ENCODE peak calls at places on chromosomes 13 and 19, in six cellular contexts. One of them, this sample, is unnamed.
A peak's percentile ranks its signal among the peaks of the same experiment; 100 is the strongest.

GRCh38 chr19:38845374-38846024 is 4.3 kb downstream of the HNRNPL start:
- DNase-seq in uterus: no peak
- DNase-seq in activated T-cell treated with anti-CD3 and anti-CD28 coated beads, Interleukin-2, amount 50 U/mL, for 72 hours: no peak
- DNase-seq in nephron progenitor cell: no peak
- DNase-seq in heart right ventricle: no peak
- DNase-seq in SW 1271: no peak
- DNase-seq in this sample: no peak

GRCh38 chr13:44930907-44931676 is 58.2 kb downstream of the NUFIP1 start:
- DNase-seq in SW 1271: no peak
- DNase-seq in activated T-cell treated with anti-CD3 and anti-CD28 coated beads, Interleukin-2, amount 50 U/mL, for 72 hours: no peak
- DNase-seq in uterus: no peak
- DNase-seq in heart right ventricle: no peak
- DNase-seq in nephron progenitor cell: no peak
- DNase-seq in this sample: no peak

GRCh38 chr19:10419646-10420443 is 493 bp upstream of the PDE4A start:
- DNase-seq in nephron progenitor cell: peak; percentile 60
- DNase-seq in activated T-cell treated with anti-CD3 and anti-CD28 coated beads, Interleukin-2, amount 50 U/mL, for 72 hours: peak; percentile 63
- DNase-seq in heart right ventricle: no peak
- DNase-seq in uterus: no peak
- DNase-seq in SW 1271: peak; percentile 65
- DNase-seq in this sample: peak; percentile 70

GRCh38 chr13:111239754-111240670 is 80.4 kb upstream of the TEX29 start:
- DNase-seq in heart right ventricle: no peak
- DNase-seq in uterus: no peak
- DNase-seq in nephron progenitor cell: no peak
- DNase-seq in SW 1271: no peak
- DNase-seq in activated T-cell treated with anti-CD3 and anti-CD28 coated beads, Interleukin-2, amount 50 U/mL, for 72 hours: no peak
- DNase-seq in this sample: no peak

GRCh38 chr19:46495789-46496099 is at the start of gene PNMA8B:
- DNase-seq in activated T-cell treated with anti-CD3 and anti-CD28 coated beads, Interleukin-2, amount 50 U/mL, for 72 hours: no peak
- DNase-seq in heart right ventricle: peak; percentile 58
- DNase-seq in uterus: no peak
- DNase-seq in nephron progenitor cell: peak; percentile 98
- DNase-seq in SW 1271: no peak
- DNase-seq in this sample: peak; percentile 19

GRCh38 chr13:23547000-23547590 is 23.1 kb upstream of the TNFRSF19 start:
- DNase-seq in uterus: peak; percentile 25
- DNase-seq in nephron progenitor cell: peak; percentile 34
- DNase-seq in heart right ventricle: peak; percentile 53
- DNase-seq in SW 1271: no peak
- DNase-seq in activated T-cell treated with anti-CD3 and anti-CD28 coated beads, Interleukin-2, amount 50 U/mL, for 72 hours: no peak
- DNase-seq in this sample: no peak

GRCh38 chr13:32001392-32001768 is 30.2 kb upstream of the FRY start:
- DNase-seq in nephron progenitor cell: no peak
- DNase-seq in activated T-cell treated with anti-CD3 and anti-CD28 coated beads, Interleukin-2, amount 50 U/mL, for 72 hours: no peak
- DNase-seq in SW 1271: no peak
- DNase-seq in uterus: no peak
- DNase-seq in heart right ventricle: peak; percentile 58
- DNase-seq in this sample: peak; percentile 1

GRCh38 chr13:93420887-93421286 is 194.3 kb downstream of the GPC6 start:
- DNase-seq in activated T-cell treated with anti-CD3 and anti-CD28 coated beads, Interleukin-2, amount 50 U/mL, for 72 hours: no peak
- DNase-seq in SW 1271: no peak
- DNase-seq in uterus: no peak
- DNase-seq in heart right ventricle: no peak
- DNase-seq in nephron progenitor cell: peak; percentile 21
- DNase-seq in this sample: no peak

GRCh38 chr19:4976412-4977298 is 7.7 kb downstream of the KDM4B start:
- DNase-seq in uterus: peak; percentile 95
- DNase-seq in SW 1271: no peak
- DNase-seq in nephron progenitor cell: no peak
- DNase-seq in activated T-cell treated with anti-CD3 and anti-CD28 coated beads, Interleukin-2, amount 50 U/mL, for 72 hours: no peak
- DNase-seq in heart right ventricle: peak; percentile 57
- DNase-seq in this sample: no peak

GRCh38 chr19:41546386-41546789 is 29.6 kb upstream of the CEACAM21 start:
- DNase-seq in heart right ventricle: peak; percentile 38
- DNase-seq in nephron progenitor cell: no peak
- DNase-seq in activated T-cell treated with anti-CD3 and anti-CD28 coated beads, Interleukin-2, amount 50 U/mL, for 72 hours: peak; percentile 63
- DNase-seq in SW 1271: no peak
- DNase-seq in uterus: no peak
- DNase-seq in this sample: no peak

GRCh38 chr19:55619264-55619663 is 5.1 kb downstream of the ZNF784 start:
- DNase-seq in uterus: no peak
- DNase-seq in nephron progenitor cell: no peak
- DNase-seq in heart right ventricle: no peak
- DNase-seq in SW 1271: no peak
- DNase-seq in activated T-cell treated with anti-CD3 and anti-CD28 coated beads, Interleukin-2, amount 50 U/mL, for 72 hours: no peak
- DNase-seq in this sample: no peak

GRCh38 chr19:49438261-49438660 is 3.1 kb downstream of the SLC17A7 start:
- DNase-seq in activated T-cell treated with anti-CD3 and anti-CD28 coated beads, Interleukin-2, amount 50 U/mL, for 72 hours: no peak
- DNase-seq in nephron progenitor cell: no peak
- DNase-seq in uterus: no peak
- DNase-seq in heart right ventricle: no peak
- DNase-seq in SW 1271: no peak
- DNase-seq in this sample: no peak

GRCh38 chr19:12828494-12828893 is 5.9 kb downstream of the RTBDN start:
- DNase-seq in SW 1271: no peak
- DNase-seq in heart right ventricle: no peak
- DNase-seq in uterus: no peak
- DNase-seq in nephron progenitor cell: peak; percentile 69
- DNase-seq in activated T-cell treated with anti-CD3 and anti-CD28 coated beads, Interleukin-2, amount 50 U/mL, for 72 hours: peak; percentile 59
- DNase-seq in this sample: peak; percentile 42

GRCh38 chr13:34066344-34066743 is 248.4 kb downstream of the RFC3 start:
- DNase-seq in nephron progenitor cell: no peak
- DNase-seq in uterus: no peak
- DNase-seq in activated T-cell treated with anti-CD3 and anti-CD28 coated beads, Interleukin-2, amount 50 U/mL, for 72 hours: no peak
- DNase-seq in SW 1271: no peak
- DNase-seq in heart right ventricle: no peak
- DNase-seq in this sample: no peak

GRCh38 chr19:44576843-44577565 is 36.4 kb upstream of the IGSF23 start:
- DNase-seq in uterus: no peak
- DNase-seq in nephron progenitor cell: no peak
- DNase-seq in SW 1271: no peak
- DNase-seq in heart right ventricle: no peak
- DNase-seq in activated T-cell treated with anti-CD3 and anti-CD28 coated beads, Interleukin-2, amount 50 U/mL, for 72 hours: peak; percentile 38
- DNase-seq in this sample: peak; percentile 25

GRCh38 chr13:74444877-74445479 is 310.8 kb upstream of the KLF12 start:
- DNase-seq in SW 1271: no peak
- DNase-seq in activated T-cell treated with anti-CD3 and anti-CD28 coated beads, Interleukin-2, amount 50 U/mL, for 72 hours: no peak
- DNase-seq in heart right ventricle: no peak
- DNase-seq in nephron progenitor cell: no peak
- DNase-seq in uterus: no peak
- DNase-seq in this sample: no peak

GRCh38 chr19:47230122-47230920 is 678 bp downstream of the BBC3 start:
- DNase-seq in heart right ventricle: no peak
- DNase-seq in activated T-cell treated with anti-CD3 and anti-CD28 coated beads, Interleukin-2, amount 50 U/mL, for 72 hours: peak; percentile 91
- DNase-seq in uterus: peak; percentile 71
- DNase-seq in nephron progenitor cell: peak; percentile 75
- DNase-seq in SW 1271: no peak
- DNase-seq in this sample: peak; percentile 87

GRCh38 chr19:33416307-33417215 is 43.1 kb downstream of the CEBPG start:
- DNase-seq in SW 1271: no peak
- DNase-seq in heart right ventricle: peak; percentile 45
- DNase-seq in uterus: peak; percentile 57
- DNase-seq in activated T-cell treated with anti-CD3 and anti-CD28 coated beads, Interleukin-2, amount 50 U/mL, for 72 hours: peak; percentile 69
- DNase-seq in nephron progenitor cell: peak; percentile 86
- DNase-seq in this sample: peak; percentile 61

GRCh38 chr19:34505321-34506025 is 23.9 kb downstream of the WTIP start:
- DNase-seq in SW 1271: no peak
- DNase-seq in heart right ventricle: no peak
- DNase-seq in uterus: no peak
- DNase-seq in nephron progenitor cell: no peak
- DNase-seq in activated T-cell treated with anti-CD3 and anti-CD28 coated beads, Interleukin-2, amount 50 U/mL, for 72 hours: no peak
- DNase-seq in this sample: no peak

GRCh38 chr13:114143806-114144605 is 11.6 kb upstream of the RASA3 start:
- DNase-seq in SW 1271: no peak
- DNase-seq in heart right ventricle: no peak
- DNase-seq in nephron progenitor cell: peak; percentile 66
- DNase-seq in activated T-cell treated with anti-CD3 and anti-CD28 coated beads, Interleukin-2, amount 50 U/mL, for 72 hours: peak; percentile 65
- DNase-seq in uterus: no peak
- DNase-seq in this sample: peak; percentile 65

GRCh38 chr13:20230913-20231838 is 943 bp downstream of the GJB6 start:
- DNase-seq in heart right ventricle: no peak
- DNase-seq in activated T-cell treated with anti-CD3 and anti-CD28 coated beads, Interleukin-2, amount 50 U/mL, for 72 hours: peak; percentile 29
- DNase-seq in SW 1271: no peak
- DNase-seq in nephron progenitor cell: no peak
- DNase-seq in uterus: no peak
- DNase-seq in this sample: peak; percentile 25

GRCh38 chr13:54091884-54092283 is 1063.3 kb downstream of the OLFM4 start:
- DNase-seq in uterus: no peak
- DNase-seq in activated T-cell treated with anti-CD3 and anti-CD28 coated beads, Interleukin-2, amount 50 U/mL, for 72 hours: no peak
- DNase-seq in heart right ventricle: no peak
- DNase-seq in nephron progenitor cell: no peak
- DNase-seq in SW 1271: no peak
- DNase-seq in this sample: no peak

GRCh38 chr19:3580156-3580955 is 4.9 kb upstream of the GIPC3 start:
- DNase-seq in uterus: no peak
- DNase-seq in heart right ventricle: no peak
- DNase-seq in nephron progenitor cell: no peak
- DNase-seq in SW 1271: no peak
- DNase-seq in activated T-cell treated with anti-CD3 and anti-CD28 coated beads, Interleukin-2, amount 50 U/mL, for 72 hours: no peak
- DNase-seq in this sample: no peak

GRCh38 chr19:1252818-1253513 is 4.6 kb downstream of the MIDN start:
- DNase-seq in heart right ventricle: peak; percentile 94
- DNase-seq in activated T-cell treated with anti-CD3 and anti-CD28 coated beads, Interleukin-2, amount 50 U/mL, for 72 hours: peak; percentile 73
- DNase-seq in uterus: peak; percentile 96
- DNase-seq in nephron progenitor cell: no peak
- DNase-seq in SW 1271: peak; percentile 76
- DNase-seq in this sample: peak; percentile 75

GRCh38 chr19:48321622-48322591 is 3.4 kb upstream of the EMP3 start:
- DNase-seq in activated T-cell treated with anti-CD3 and anti-CD28 coated beads, Interleukin-2, amount 50 U/mL, for 72 hours: peak; percentile 100
- DNase-seq in heart right ventricle: peak; percentile 98
- DNase-seq in SW 1271: peak; percentile 76
- DNase-seq in nephron progenitor cell: peak; percentile 99
- DNase-seq in uterus: peak; percentile 99
- DNase-seq in this sample: peak; percentile 99

GRCh38 chr13:34733720-34734119 is 208.3 kb upstream of the NBEA start:
- DNase-seq in SW 1271: no peak
- DNase-seq in heart right ventricle: no peak
- DNase-seq in activated T-cell treated with anti-CD3 and anti-CD28 coated beads, Interleukin-2, amount 50 U/mL, for 72 hours: no peak
- DNase-seq in nephron progenitor cell: no peak
- DNase-seq in uterus: no peak
- DNase-seq in this sample: no peak

GRCh38 chr13:39483326-39483725 is 119.7 kb downstream of the LHFPL6 start:
- DNase-seq in nephron progenitor cell: no peak
- DNase-seq in SW 1271: no peak
- DNase-seq in heart right ventricle: no peak
- DNase-seq in activated T-cell treated with anti-CD3 and anti-CD28 coated beads, Interleukin-2, amount 50 U/mL, for 72 hours: no peak
- DNase-seq in uterus: no peak
- DNase-seq in this sample: no peak

GRCh38 chr13:37263881-37264280 is 158.4 kb upstream of the CSNK1A1L start:
- DNase-seq in uterus: no peak
- DNase-seq in activated T-cell treated with anti-CD3 and anti-CD28 coated beads, Interleukin-2, amount 50 U/mL, for 72 hours: no peak
- DNase-seq in heart right ventricle: no peak
- DNase-seq in nephron progenitor cell: no peak
- DNase-seq in SW 1271: no peak
- DNase-seq in this sample: no peak

GRCh38 chr19:49133621-49134454 is 14.5 kb downstream of the PPFIA3 start:
- DNase-seq in nephron progenitor cell: no peak
- DNase-seq in uterus: peak; percentile 64
- DNase-seq in SW 1271: no peak
- DNase-seq in heart right ventricle: peak; percentile 69
- DNase-seq in activated T-cell treated with anti-CD3 and anti-CD28 coated beads, Interleukin-2, amount 50 U/mL, for 72 hours: peak; percentile 74
- DNase-seq in this sample: peak; percentile 53

GRCh38 chr13:32045963-32046785 is 14.6 kb downstream of the FRY start:
- DNase-seq in activated T-cell treated with anti-CD3 and anti-CD28 coated beads, Interleukin-2, amount 50 U/mL, for 72 hours: peak; percentile 18
- DNase-seq in heart right ventricle: no peak
- DNase-seq in uterus: peak; percentile 44
- DNase-seq in nephron progenitor cell: no peak
- DNase-seq in SW 1271: no peak
- DNase-seq in this sample: no peak

GRCh38 chr13:112531263-112531794 is 56.6 kb downstream of the TUBGCP3 start:
- DNase-seq in SW 1271: no peak
- DNase-seq in heart right ventricle: no peak
- DNase-seq in uterus: no peak
- DNase-seq in nephron progenitor cell: no peak
- DNase-seq in activated T-cell treated with anti-CD3 and anti-CD28 coated beads, Interleukin-2, amount 50 U/mL, for 72 hours: no peak
- DNase-seq in this sample: no peak

GRCh38 chr13:77362166-77362565 is 35.3 kb upstream of the MYCBP2 start:
- DNase-seq in heart right ventricle: no peak
- DNase-seq in SW 1271: no peak
- DNase-seq in activated T-cell treated with anti-CD3 and anti-CD28 coated beads, Interleukin-2, amount 50 U/mL, for 72 hours: no peak
- DNase-seq in uterus: no peak
- DNase-seq in nephron progenitor cell: no peak
- DNase-seq in this sample: no peak

GRCh38 chr19:8615022-8615421 is 4.5 kb upstream of the ADAMTS10 start:
- DNase-seq in nephron progenitor cell: no peak
- DNase-seq in uterus: no peak
- DNase-seq in activated T-cell treated with anti-CD3 and anti-CD28 coated beads, Interleukin-2, amount 50 U/mL, for 72 hours: no peak
- DNase-seq in SW 1271: no peak
- DNase-seq in heart right ventricle: no peak
- DNase-seq in this sample: no peak

GRCh38 chr19:8593931-8594330 is 16.6 kb downstream of the ADAMTS10 start:
- DNase-seq in heart right ventricle: no peak
- DNase-seq in SW 1271: no peak
- DNase-seq in nephron progenitor cell: no peak
- DNase-seq in uterus: no peak
- DNase-seq in activated T-cell treated with anti-CD3 and anti-CD28 coated beads, Interleukin-2, amount 50 U/mL, for 72 hours: no peak
- DNase-seq in this sample: no peak

GRCh38 chr19:51327066-51327985 is 14.6 kb downstream of the VSIG10L start:
- DNase-seq in SW 1271: no peak
- DNase-seq in nephron progenitor cell: peak; percentile 67
- DNase-seq in uterus: no peak
- DNase-seq in activated T-cell treated with anti-CD3 and anti-CD28 coated beads, Interleukin-2, amount 50 U/mL, for 72 hours: peak; percentile 71
- DNase-seq in heart right ventricle: no peak
- DNase-seq in this sample: peak; percentile 58

This sample was measured in stimulated activated naive CD8-positive, alpha-beta T cell treated with anti-CD3 and anti-CD28 coated beads, Interleukin-15, amount 100 ng/mL, for 72 hours.